ENCODE peak calls at places on chromosomes 6 and 20, in five cellular contexts. F, E, W, Q and B are unnamed samples.

GRCh38 chr20:5899444-5899843 is 50.9 kb downstream of the TRMT6 start:
- DNase-seq in F (no peak), E (no peak), W (no peak), Q (no peak), B (no peak)

GRCh38 chr6:46290435-46290834 is 119.7 kb upstream of the ENPP5 start:
- DNase-seq in F (no peak), E (no peak), W (no peak), Q (no peak), B (no peak)

GRCh38 chr6:26392932-26393636 is 9.0 kb upstream of the BTN3A1 start:
- DNase-seq in F (peak), E (peak), W (no peak), Q (no peak), B (no peak)

GRCh38 chr20:49661560-49662329 is 51.9 kb downstream of the B4GALT5 start:
- DNase-seq in F (no peak), E (no peak), W (no peak), Q (peak), B (no peak)

GRCh38 chr20:63394069-63394468 is 32.9 kb upstream of the CHRNA4 start:
- DNase-seq in F (no peak), E (no peak), W (no peak), Q (no peak), B (no peak)

GRCh38 chr6:126199482-126199881 is 140.4 kb upstream of the CENPW start:
- DNase-seq in F (no peak), E (no peak), W (no peak), Q (no peak), B (no peak)

GRCh38 chr6:55822815-55823214 is 52.6 kb downstream of the BMP5 start:
- DNase-seq in F (no peak), E (no peak), W (no peak), Q (no peak), B (no peak)

GRCh38 chr6:45812937-45813336 is 202.7 kb downstream of the CLIC5 start:
- DNase-seq in F (no peak), E (no peak), W (no peak), Q (no peak), B (no peak)

GRCh38 chr6:139904572-139904971 is 530.1 kb upstream of the CITED2 start:
- DNase-seq in F (no peak), E (no peak), W (no peak), Q (no peak), B (no peak)

GRCh38 chr20:25269833-25270170 is 21.9 kb downstream of the PYGB start:
- DNase-seq in F (no peak), E (no peak), W (no peak), Q (no peak), B (no peak)

GRCh38 chr20:52190437-52191131 is 995 bp downstream of the ZFP64 start:
- DNase-seq in F (peak), E (peak), W (peak), Q (no peak), B (peak)

GRCh38 chr20:62886709-62887058 is 25.1 kb upstream of the TCFL5 start:
- DNase-seq in F (no peak), E (no peak), W (no peak), Q (no peak), B (no peak)

DNA sequence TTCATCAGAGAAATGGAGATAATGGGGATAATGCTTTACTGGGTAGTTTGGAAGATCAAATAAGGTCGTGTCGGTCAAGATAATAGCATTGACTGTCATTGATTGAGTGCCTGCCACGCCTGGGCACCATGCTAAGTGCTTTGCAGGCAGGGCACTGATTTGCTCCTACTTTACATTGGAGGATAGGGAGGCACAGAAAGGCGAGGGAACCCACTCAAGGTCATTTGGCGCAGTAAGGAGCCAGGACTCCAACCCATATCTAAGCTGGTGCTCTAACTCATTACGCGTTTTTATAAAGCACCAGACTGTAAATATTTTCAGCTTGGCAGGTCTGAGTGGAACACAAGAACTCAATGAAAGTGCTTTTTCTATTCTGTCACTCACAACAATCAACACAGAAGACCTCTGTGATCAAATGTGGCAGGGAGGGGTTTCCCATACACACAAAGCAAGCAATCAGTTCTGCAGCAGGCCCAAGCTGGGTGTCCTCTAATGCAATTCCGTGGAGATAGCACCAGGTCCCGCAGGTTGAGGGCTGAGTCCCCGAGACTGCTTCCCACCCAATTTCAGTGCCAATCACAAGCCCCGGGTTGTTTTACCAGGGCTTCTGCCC is 373.6 kb downstream of the CDH26 start:
- DNase-seq in F (no peak), E (no peak), W (no peak), Q (no peak), B (no peak)
- TF ChIP-seq TAF1 in F (no peak), E (no peak), W (no peak), Q (no peak), B (no peak)

DNA sequence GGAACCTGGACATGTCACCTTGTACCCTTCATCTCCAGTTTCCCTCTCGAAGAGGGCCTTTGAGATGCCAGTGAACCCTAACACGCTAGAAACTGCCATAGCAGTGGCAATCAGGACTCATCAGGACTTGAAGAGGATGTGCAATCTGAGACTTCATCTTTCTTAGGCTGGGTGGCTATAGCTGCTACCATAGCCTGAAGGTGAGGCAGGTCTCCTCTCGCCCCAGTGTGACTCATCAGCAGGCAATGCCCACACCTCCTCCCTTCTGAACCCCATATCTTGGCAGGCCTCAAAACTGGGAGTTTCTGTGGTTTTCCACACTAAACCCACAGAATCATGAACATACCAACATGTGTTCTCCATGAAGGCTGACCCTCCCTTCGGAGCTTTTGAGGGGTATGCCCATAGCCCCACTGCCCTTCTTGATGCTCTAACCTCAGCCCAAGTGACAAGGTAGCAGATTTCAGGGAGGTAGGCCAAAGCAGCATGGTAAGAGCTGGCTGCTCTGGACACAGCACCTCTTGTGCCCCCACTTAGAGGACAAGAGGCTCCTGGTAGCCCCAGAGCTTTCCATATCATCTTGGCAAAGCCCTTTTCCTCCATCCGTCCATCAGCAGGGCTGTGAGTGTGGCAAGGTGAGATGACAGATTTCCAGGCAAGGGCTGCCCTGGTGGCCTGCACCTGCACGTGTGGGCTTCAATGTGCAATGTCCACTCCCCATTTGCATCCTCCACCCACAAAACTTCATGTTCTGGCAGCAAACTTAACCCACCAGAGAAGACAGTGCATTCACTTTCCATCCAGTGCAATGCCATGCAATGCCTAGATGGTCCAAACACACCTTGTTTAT is 2.6 kb downstream of the BLCAP start:
- DNase-seq in F (no peak), E (no peak), W (no peak), Q (no peak), B (no peak)
- TF ChIP-seq POLR2AphosphoS5 in F (no peak), E (no peak), W (no peak), Q (no peak), B (no peak)

GRCh38 chr6:42259841-42260395 is 42.3 kb upstream of the MRPS10 start:
- DNase-seq in F (no peak), E (no peak), W (no peak), Q (no peak), B (no peak)

GRCh38 chr6:42259286-42259685 is 41.6 kb upstream of the MRPS10 start:
- DNase-seq in F (no peak), E (no peak), W (no peak), Q (no peak), B (no peak)

GRCh38 chr6:42260972-42261371 is 43.3 kb upstream of the MRPS10 start:
- DNase-seq in F (peak), E (peak), W (peak), Q (no peak), B (no peak)

GRCh38 chr6:42257614-42258013 is 40.0 kb upstream of the MRPS10 start:
- DNase-seq in F (no peak), E (no peak), W (no peak), Q (no peak), B (no peak)

GRCh38 chr6:42260424-42260888 is 42.8 kb upstream of the MRPS10 start:
- DNase-seq in F (no peak), E (peak), W (no peak), Q (no peak), B (no peak)
- TF ChIP-seq TAF1 in F (no peak), E (no peak), W (no peak), Q (no peak), B (no peak)

DNA sequence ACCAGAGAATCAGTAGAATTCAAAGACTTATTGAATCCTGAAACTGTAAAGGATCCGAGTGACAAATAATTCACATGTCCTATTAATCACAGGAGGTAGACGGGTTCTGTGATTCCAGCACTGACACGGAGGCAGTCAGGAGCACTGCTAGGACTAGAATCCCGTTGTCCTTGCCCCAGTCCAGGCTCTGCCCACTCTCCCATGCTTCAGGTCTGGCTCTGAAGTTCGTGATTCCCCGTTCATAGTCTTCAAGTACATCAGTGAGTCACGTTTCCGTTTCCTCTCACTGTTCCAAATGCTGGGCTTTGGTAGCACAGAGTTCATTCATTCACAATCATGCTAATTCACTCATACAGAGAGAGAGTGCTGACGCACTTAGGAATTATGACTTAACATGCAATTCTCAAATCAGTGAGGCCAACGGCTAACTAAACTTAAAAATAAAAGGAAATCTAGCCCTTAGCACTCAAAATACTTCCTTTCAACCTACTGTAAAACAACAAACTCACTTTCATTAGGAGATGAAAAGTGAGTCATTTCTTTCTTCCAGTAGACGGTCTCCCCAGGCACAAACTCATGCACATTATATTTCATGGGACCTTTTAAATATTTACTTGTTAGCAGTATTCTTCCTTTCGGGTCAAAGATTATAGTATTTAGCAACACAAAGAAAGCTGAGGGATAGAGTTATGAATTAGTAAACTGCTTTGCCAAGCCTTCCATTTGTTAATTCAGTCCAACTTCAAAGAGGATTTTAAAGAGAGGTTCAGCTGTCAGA is 94.0 kb upstream of the NHSL1 start:
- DNase-seq in F (no peak), E (no peak), W (peak), Q (peak), B (no peak)
- TF ChIP-seq POLR2AphosphoS5 in F (peak), E (no peak), W (peak), Q (peak), B (no peak)

GRCh38 chr6:39100358-39100757 is 14.6 kb downstream of the SAYSD1 start:
- DNase-seq in F (no peak), E (no peak), W (no peak), Q (no peak), B (no peak)
- TF ChIP-seq TAF1 in F (no peak), E (no peak), W (no peak), Q (no peak), B (no peak)

GRCh38 chr6:154157706-154158105 is 118.7 kb downstream of the OPRM1 start:
- DNase-seq in F (no peak), E (no peak), W (no peak), Q (no peak), B (no peak)

GRCh38 chr6:154159126-154159525 is 120.1 kb downstream of the OPRM1 start:
- DNase-seq in F (no peak), E (no peak), W (no peak), Q (no peak), B (no peak)

GRCh38 chr6:154156135-154156948 is 117.3 kb downstream of the OPRM1 start:
- DNase-seq in F (peak), E (peak), W (peak), Q (no peak), B (no peak)

GRCh38 chr6:154154389-154154967 is 115.4 kb downstream of the OPRM1 start:
- DNase-seq in F (peak), E (peak), W (no peak), Q (no peak), B (no peak)

GRCh38 chr6:154157082-154157481 is 118.0 kb downstream of the OPRM1 start:
- DNase-seq in F (no peak), E (no peak), W (no peak), Q (no peak), B (no peak)
- TF ChIP-seq POLR2AphosphoS5 in F (no peak), E (no peak), W (no peak), Q (no peak), B (no peak)

DNA sequence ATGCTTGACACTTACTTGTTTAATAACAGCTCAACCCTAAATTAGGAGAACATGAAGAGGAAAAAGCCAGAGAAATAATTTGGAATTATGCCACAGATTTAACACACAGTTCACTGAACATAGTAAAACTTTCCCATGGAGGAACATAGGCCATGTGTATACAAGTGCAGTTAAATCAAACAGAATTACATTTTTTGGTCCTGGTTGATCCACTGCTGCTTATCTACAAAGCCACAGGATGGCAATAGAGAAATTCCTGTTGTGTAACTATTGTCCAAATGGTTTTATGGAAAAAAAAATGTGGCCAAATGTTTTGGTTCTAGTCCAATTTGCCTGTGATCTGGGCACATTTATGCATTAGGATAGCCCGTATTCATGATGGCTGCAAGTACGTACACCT is 136.8 kb downstream of the ALDH8A1 start:
- DNase-seq in F (no peak), E (no peak), W (no peak), Q (no peak), B (no peak)
- TF ChIP-seq TAF1 in F (no peak), E (no peak), W (no peak), Q (no peak), B (no peak)

DNA sequence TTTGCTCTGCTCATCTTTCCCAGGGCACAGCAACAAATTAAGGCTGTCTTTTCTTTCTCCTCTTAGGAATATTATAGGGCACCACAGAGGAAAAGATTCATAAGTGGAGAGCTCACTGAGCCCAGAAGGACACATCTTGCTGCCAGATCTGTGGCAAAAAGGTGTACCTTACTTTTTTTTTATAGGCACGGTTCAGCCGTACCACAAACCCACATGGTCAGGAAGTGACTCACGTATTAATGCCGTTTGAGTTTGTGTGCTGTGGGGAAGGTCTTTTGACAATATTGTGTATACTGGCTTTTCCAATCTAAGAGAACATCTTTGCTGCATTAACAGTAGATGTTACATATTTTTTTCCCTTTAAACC is 28.4 kb downstream of the PAQR8 start:
- DNase-seq in F (peak), E (peak), W (no peak), Q (peak), B (no peak)
- TF ChIP-seq POLR2AphosphoS5 in F (peak), E (no peak), W (peak), Q (no peak), B (no peak)